ENCODE peak calls at places on chromosomes 3 and 15, in four cellular contexts. X is prostate gland, K is transverse colon, I is stomach. F is an unnamed sample. For H3K27me3, the result is how much of the 10 kb centered on the place peaks cover.

GRCh38 chr15:67803996-67804843 is 21.1 kb upstream of the SKOR1 start:
- DNase-seq in X (no peak), K (no peak), I (no peak), F (no peak)

GRCh38 chr3:195238626-195239118 is 32.3 kb downstream of the XXYLT1 start:
- DNase-seq in I (no peak), K (peak), X (no peak), F (peak)

GRCh38 chr3:115819785-115820384 is 196.6 kb downstream of the GAP43 start:
- DNase-seq in I (peak), K (peak), X (peak), F (peak)

GRCh38 chr3:66107855-66108254 is 69.1 kb upstream of the MAGI1 start:
- DNase-seq in X (no peak), I (no peak), K (no peak), F (no peak)

GRCh38 chr3:97952280-97952679 is 20.0 kb downstream of the RIOX2 start:
- DNase-seq in I (peak), K (peak), X (no peak), F (peak)

GRCh38 chr15:47769166-47769565 is 51.9 kb downstream of the SEMA6D start:
- DNase-seq in K (no peak), I (no peak), X (no peak), F (no peak)

GRCh38 chr15:79919090-79919748 is 22.4 kb upstream of the MTHFS start:
- DNase-seq in I (no peak), X (no peak), K (no peak), F (no peak)

GRCh38 chr3:50372349-50372748 is 13.0 kb upstream of the TMEM115 start:
- DNase-seq in X (no peak), K (peak), I (no peak), F (no peak)

GRCh38 chr15:68389041-68389930 is 42.7 kb downstream of the ITGA11 start:
- DNase-seq in X (no peak), K (no peak), I (peak), F (peak)

GRCh38 chr3:174651951-174652350 is 207.2 kb upstream of the NAALADL2 start:
- DNase-seq in K (no peak), X (no peak), I (no peak), F (no peak)

GRCh38 chr3:25142609-25143355 is 285.3 kb upstream of the RARB start:
- DNase-seq in X (no peak), K (no peak), I (no peak), F (no peak)

GRCh38 chr3:179449621-179450020 is 1.6 kb downstream of the GNB4 start:
- DNase-seq in I (no peak), K (no peak), X (no peak), F (no peak)

GRCh38 chr3:179447251-179447650 is 4.0 kb downstream of the GNB4 start:
- DNase-seq in I (no peak), X (no peak), K (no peak), F (no peak)

GRCh38 chr3:179450901-179451334 is 352 bp downstream of the GNB4 start:
- DNase-seq in X (peak), K (peak), I (no peak), F (peak)

GRCh38 chr3:179450321-179450720 is 949 bp downstream of the GNB4 start:
- DNase-seq in I (no peak), K (no peak), X (no peak), F (no peak)

DNA sequence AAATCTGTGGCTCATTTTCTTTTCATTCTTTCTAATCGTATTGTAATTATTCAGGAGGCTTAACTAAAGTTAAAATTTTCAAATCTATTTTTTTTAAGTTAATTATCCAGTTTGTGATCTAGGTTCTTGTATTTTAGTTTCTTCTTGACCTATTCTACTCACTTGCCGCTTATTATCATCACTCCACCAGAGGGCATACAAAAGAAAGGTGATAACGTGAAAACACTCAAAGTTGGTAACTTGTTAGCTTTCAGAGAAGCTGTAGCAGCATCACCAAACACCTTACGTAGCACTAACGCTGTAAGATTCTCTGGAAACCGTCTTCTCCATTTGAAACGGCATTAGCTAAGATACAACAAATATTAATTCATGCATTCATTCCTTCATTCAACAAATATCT is 4.8 kb downstream of the GNB4 start:
- DNase-seq in K (no peak), I (no peak), X (no peak), F (no peak)
- H3K4me3 ChIP-seq in K (no peak), I (no peak), X (no peak), F (no peak)

GRCh38 chr3:147413712-147414325 is 4.7 kb downstream of the ZIC1 start:
- DNase-seq in K (no peak), X (no peak), I (no peak), F (no peak)

GRCh38 chr3:147411777-147412176 is 2.6 kb downstream of the ZIC1 start:
- DNase-seq in I (no peak), X (no peak), K (no peak), F (no peak)

GRCh38 chr3:147412917-147413711 is 3.9 kb downstream of the ZIC1 start:
- DNase-seq in I (no peak), X (no peak), K (no peak), F (no peak)

GRCh38 chr3:147411235-147411607 is 2.1 kb downstream of the ZIC1 start:
- DNase-seq in K (no peak), I (no peak), X (no peak), F (no peak)

DNA sequence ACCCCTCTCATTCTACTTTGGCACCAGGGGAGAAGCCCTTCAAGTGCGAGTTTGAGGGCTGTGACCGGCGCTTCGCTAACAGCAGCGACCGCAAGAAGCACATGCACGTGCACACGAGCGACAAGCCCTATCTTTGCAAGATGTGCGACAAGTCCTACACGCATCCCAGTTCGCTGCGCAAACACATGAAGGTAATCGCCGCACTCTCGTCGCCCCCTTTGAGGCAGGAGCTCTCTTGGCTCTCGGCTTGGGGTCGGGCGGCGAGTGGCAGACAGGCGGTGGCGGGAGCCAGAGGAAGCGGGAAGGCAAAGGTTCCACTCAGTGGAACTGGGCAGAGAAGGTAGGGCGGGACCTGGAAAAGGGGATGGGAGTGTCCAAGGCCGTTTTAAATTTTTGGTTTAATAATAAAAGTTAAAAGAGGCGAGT is 3.3 kb downstream of the ZIC1 start:
- DNase-seq in K (no peak), X (no peak), I (no peak), F (no peak)
- H3K27me3 ChIP-seq in K (half or more), X (half or more), I (half or more), F (half or more)

DNA sequence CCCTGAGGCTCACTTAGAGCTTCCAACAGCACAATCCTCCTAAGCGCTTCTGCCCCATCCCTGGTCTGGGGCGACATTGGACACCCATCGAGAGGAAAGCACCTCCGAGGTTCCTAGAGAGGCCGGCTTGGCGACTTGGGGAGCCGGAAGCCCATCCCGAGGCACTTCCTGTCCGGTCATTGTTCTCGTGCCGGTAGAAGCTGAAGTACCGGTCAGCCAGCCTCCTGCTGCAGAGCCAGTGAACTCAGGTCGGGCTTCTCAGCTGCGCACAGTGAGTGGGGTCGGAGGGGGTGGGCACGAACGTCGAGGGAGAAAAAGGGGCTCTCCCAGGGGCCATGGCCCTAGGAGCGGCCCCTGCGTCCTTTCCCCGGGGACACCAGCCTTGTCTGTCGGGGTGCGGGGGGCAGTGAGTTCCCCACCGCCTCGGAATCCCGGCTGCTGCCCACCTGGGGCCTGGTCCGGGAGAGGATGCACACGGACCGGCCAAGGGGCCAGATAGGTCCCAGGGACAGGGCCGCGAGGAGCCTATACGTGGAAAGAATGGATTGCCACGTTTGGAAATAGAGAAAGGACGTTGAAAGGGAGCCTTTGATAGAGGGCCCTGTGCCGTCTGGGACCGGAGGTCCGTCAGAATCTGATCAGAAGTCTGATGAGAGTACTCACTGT is at the start of gene ZNF35:
- DNase-seq in I (peak), X (peak), K (peak), F (peak)
- TF ChIP-seq POLR2AphosphoS5 in I (peak), X (peak), K (peak), F (peak)

GRCh38 chr3:69087030-69087791 is 2.5 kb downstream of the ARL6IP5 start:
- DNase-seq in K (no peak), X (no peak), I (no peak), F (no peak)

GRCh38 chr3:69086133-69086722 is 1.5 kb downstream of the ARL6IP5 start:
- DNase-seq in K (peak), X (peak), I (peak), F (peak)

GRCh38 chr3:69090021-69090420 is 5.3 kb downstream of the ARL6IP5 start:
- DNase-seq in K (no peak), I (no peak), X (no peak), F (no peak)

GRCh38 chr3:69085543-69086132 is 901 bp downstream of the ARL6IP5 start:
- DNase-seq in K (peak), X (peak), I (peak), F (no peak)

DNA sequence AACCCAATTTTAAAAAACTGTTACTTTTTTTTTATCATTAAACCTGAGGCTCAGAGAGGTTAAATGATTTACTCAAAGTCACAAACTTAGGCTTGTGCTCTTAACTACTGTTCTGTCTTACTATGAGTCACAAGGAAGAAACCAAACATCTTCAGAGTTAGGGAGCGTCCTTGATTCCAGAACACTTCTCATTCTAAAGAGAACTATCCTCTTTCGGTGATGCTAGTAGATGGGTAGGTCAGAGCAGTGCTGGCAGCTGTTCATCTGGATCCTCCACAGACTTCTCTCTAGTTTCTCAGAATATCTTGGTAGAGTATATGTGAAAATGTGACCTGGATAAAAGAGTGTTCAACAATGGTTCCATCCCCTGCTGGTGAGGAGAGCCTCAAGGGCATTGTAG is 3.3 kb downstream of the ARL6IP5 start:
- DNase-seq in K (no peak), I (no peak), X (no peak), F (no peak)
- H3K4me3 ChIP-seq in K (peak), I (no peak), X (no peak), F (no peak)

GRCh38 chr3:107430214-107431047 is 53.2 kb downstream of the CCDC54 start:
- DNase-seq in X (no peak), K (peak), I (no peak), F (no peak)

GRCh38 chr3:107432013-107432515 is 54.8 kb downstream of the CCDC54 start:
- DNase-seq in I (no peak), K (peak), X (peak), F (no peak)

GRCh38 chr3:107431048-107431297 is 53.7 kb downstream of the CCDC54 start:
- DNase-seq in K (peak), X (peak), I (no peak), F (peak)

GRCh38 chr3:107432646-107433045 is 55.4 kb downstream of the CCDC54 start:
- DNase-seq in K (no peak), I (no peak), X (no peak), F (no peak)

DNA sequence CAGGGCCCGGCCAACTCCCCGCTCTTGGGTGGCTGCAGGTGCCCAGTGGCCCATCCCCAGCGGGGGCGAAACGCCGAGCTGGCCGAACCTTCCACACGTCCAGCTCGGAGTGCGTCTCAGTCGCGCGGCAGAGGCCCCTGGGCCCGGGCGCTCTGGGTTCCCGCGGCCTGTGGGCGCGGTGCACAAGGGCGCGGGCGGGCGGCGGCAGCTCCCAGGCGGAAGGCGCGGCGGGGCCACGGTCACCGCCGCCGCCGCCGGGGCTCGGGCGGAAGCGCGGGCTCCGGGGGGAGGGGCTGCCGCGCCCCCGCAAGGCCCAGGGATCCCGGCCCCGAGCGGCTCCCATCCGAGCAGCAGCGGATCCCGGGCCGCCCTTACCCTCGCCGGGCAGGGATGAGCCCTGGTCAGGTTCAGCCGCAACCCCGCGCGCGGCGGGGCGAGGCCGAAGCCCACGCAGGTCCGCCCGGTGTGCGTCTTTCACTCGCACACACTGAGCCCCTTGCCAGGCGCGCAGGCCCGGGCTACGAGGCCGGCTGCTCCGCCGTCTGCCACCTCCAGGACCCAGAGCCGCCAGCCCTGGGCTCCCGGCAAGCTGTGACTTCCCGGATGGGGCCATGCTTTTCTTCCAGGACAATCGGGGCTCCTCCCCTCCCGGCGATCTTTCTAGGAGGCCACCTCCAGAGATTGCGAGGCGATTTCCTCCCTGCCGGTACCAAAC is 54.2 kb downstream of the CCDC54 start:
- DNase-seq in X (peak), I (peak), K (peak), F (peak)
- H3K27me3 ChIP-seq in X (under half), I (under half), K (under half), F (under half)

DNA sequence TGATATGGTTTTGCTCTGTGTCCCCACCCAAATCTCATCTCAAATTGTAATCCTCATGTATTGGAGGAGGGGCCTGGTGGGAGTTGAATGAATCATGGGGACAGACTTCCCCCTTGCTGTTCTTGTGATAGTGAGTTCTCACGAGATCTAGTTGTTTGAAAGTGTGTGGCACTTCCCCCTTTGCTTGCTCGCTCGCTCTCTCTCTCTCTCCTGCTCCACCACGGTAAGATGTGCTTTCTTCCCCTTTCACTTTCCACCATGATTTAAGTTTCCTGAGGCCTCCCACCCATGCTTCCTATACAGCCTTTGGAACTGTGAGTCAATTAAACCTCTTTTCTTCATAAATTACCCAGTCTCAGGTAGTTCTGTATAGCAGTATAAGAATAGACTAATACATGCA is 60.7 kb downstream of the GSK3B start:
- DNase-seq in I (no peak), X (no peak), K (no peak), F (no peak)
- TF ChIP-seq POLR2AphosphoS5 in I (no peak), X (no peak), K (no peak), F (no peak)

DNA sequence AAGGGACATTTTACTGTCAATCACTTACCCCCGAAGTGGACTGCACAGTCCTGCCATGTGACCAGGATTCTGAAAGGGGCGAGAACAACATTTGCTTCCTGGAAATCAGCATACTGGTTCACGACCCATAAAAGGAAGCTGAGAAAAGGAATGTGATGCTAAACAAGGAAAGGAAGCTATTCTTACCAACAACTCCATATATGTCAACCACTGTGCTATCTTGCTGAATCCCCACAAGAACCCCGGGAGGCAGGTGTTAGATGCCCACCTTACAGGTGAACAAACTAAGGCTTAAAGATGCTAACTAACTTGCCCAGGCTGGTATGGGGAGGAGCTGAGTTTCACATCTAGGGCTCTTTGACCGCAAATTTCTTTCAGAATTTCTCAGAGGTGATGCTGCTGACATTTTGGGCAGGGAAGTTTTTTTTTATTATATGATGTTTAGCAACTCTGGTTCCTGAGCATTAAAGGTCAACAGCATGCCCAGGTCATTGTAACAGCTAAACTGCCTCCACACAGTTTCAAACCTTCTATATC is 16.4 kb upstream of the REC114 start:
- DNase-seq in X (no peak), I (no peak), K (no peak), F (no peak)
- H3K4me3 ChIP-seq in X (no peak), I (no peak), K (no peak), F (no peak)

GRCh38 chr3:69542265-69543079 is 156.6 kb upstream of the FRMD4B start:
- DNase-seq in K (no peak), X (no peak), I (no peak), F (no peak)
- H3K27me3 ChIP-seq in K (under half), X (under half), I (under half), F (under half)

F was measured in sigmoid colon.